ENCODE peak calls at places on chromosomes 6 and 20, in nine cellular contexts. T is mucosa of descending colon; U is breast epithelium; D is uterus; L is CD8-positive, alpha-beta T cell; X is fibroblast of lung; N is GM23248; K is neuronal stem cell; W is pancreas. B is an unnamed sample.

GRCh38 chr6:88165877-88166492 is at the start of gene CNR1:
- DNase-seq in X (peak; percentile 39), N (peak; percentile 61), T (peak; percentile 90), W (peak; percentile 24), K (peak; percentile 60), L (no peak), D (peak; percentile 32), U (no peak), B (peak; percentile 31)

GRCh38 chr20:38109657-38110524 is 55.2 kb downstream of the TGM2 start:
- DNase-seq in K (no peak), U (no peak), T (no peak), D (peak; percentile 82), X (peak; percentile 99), N (peak; percentile 91), W (peak; percentile 51), L (no peak), B (peak; percentile 72)

GRCh38 chr20:63461364-63461763 is 11.1 kb downstream of the KCNQ2 start:
- DNase-seq in T (no peak), U (no peak), K (no peak), D (no peak), L (no peak), X (no peak), W (no peak), N (peak; percentile 29), B (no peak)

GRCh38 chr6:110233769-110234374 is 53.6 kb downstream of the CDC40 start:
- DNase-seq in X (peak; percentile 5), L (no peak), W (no peak), K (no peak), U (no peak), N (peak; percentile 30), T (no peak), D (no peak), B (peak; percentile 29)

GRCh38 chr6:136030131-136030530 is 178.6 kb downstream of the PDE7B start:
- DNase-seq in U (no peak), T (no peak), N (peak; percentile 19), W (no peak), D (no peak), L (no peak), X (no peak), K (no peak), B (no peak)

GRCh38 chr6:153231048-153231635 is 100.1 kb upstream of the RGS17 start:
- DNase-seq in D (no peak), T (peak; percentile 64), X (peak; percentile 30), U (no peak), K (peak; percentile 59), N (peak; percentile 53), W (peak; percentile 66), L (no peak), B (peak; percentile 37)

GRCh38 chr20:53737404-53738038 is 143.9 kb upstream of the ZNF217 start:
- DNase-seq in D (no peak), K (no peak), W (no peak), L (no peak), X (peak; percentile 51), N (peak; percentile 50), T (no peak), U (no peak), B (peak; percentile 40)

GRCh38 chr6:114449659-114450058 is 106.8 kb upstream of the HS3ST5 start:
- DNase-seq in T (no peak), W (no peak), X (no peak), D (no peak), K (no peak), L (no peak), N (no peak), U (no peak), B (no peak)

GRCh38 chr6:150450918-150451317 is 82.1 kb downstream of the IYD start:
- DNase-seq in D (no peak), L (no peak), N (no peak), X (no peak), T (no peak), K (no peak), U (no peak), W (no peak), B (no peak)

GRCh38 chr6:46655803-46656202 is 3.0 kb downstream of the SLC25A27 start:
- DNase-seq in K (no peak), W (no peak), U (no peak), X (no peak), T (peak; percentile 21), L (no peak), D (no peak), N (no peak), B (no peak)

GRCh38 chr6:42176981-42177380 is 3.8 kb downstream of the GUCA1A start:
- DNase-seq in L (no peak), N (no peak), W (no peak), T (no peak), D (no peak), X (no peak), K (no peak), U (no peak), B (no peak)

GRCh38 chr6:37056439-37057127 is 51.1 kb downstream of the FGD2 start:
- DNase-seq in D (no peak), N (peak; percentile 48), T (peak; percentile 17), U (peak; percentile 55), X (peak; percentile 37), W (no peak), K (no peak), L (no peak), B (no peak)

DNA sequence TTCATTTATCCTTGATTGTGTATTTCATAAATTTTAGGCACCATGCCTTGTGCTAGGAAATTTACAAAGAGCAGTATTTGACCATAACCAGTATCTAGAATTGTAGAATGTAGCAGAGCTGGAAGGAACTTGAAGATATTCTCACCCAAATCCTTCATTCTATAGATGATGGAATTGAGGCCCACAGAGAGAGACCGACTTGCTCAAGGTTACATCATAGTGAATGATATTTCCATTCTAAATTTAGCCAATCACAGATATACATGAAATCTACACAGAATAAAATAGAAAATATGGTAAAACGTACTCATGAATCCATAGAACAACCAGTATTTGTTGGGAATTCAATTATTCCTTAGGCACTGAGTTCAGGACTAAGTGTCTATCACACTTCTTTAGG is 10.9 kb upstream of the SGK1 start:
- DNase-seq in W (no peak), T (no peak), K (no peak), D (no peak), U (no peak), N (no peak), X (no peak), L (no peak), B (no peak)
- H3K36me3 ChIP-seq in W (no peaks in the 10 kb centered on the region), T (no peaks in the 10 kb centered on the region), K (no peaks in the 10 kb centered on the region), D (no peaks in the 10 kb centered on the region), U (no peaks in the 10 kb centered on the region), N (no peaks in the 10 kb centered on the region), X (no peaks in the 10 kb centered on the region), L (no peaks in the 10 kb centered on the region), B (no peaks in the 10 kb centered on the region)

GRCh38 chr6:164505425-164505824 is 804.0 kb downstream of the C6orf118 start:
- DNase-seq in U (no peak), D (no peak), X (no peak), N (no peak), W (no peak), T (no peak), L (no peak), K (no peak), B (no peak)
- H3K9me3 ChIP-seq in U (no peaks in the 10 kb centered on the region), D (no peaks in the 10 kb centered on the region), X (no peaks in the 10 kb centered on the region), N (no peaks in the 10 kb centered on the region), W (no peaks in the 10 kb centered on the region), T (peaks cover 32% of the 10 kb centered on the region), L (no peaks in the 10 kb centered on the region), K (no peaks in the 10 kb centered on the region), B (no peaks in the 10 kb centered on the region)

DNA sequence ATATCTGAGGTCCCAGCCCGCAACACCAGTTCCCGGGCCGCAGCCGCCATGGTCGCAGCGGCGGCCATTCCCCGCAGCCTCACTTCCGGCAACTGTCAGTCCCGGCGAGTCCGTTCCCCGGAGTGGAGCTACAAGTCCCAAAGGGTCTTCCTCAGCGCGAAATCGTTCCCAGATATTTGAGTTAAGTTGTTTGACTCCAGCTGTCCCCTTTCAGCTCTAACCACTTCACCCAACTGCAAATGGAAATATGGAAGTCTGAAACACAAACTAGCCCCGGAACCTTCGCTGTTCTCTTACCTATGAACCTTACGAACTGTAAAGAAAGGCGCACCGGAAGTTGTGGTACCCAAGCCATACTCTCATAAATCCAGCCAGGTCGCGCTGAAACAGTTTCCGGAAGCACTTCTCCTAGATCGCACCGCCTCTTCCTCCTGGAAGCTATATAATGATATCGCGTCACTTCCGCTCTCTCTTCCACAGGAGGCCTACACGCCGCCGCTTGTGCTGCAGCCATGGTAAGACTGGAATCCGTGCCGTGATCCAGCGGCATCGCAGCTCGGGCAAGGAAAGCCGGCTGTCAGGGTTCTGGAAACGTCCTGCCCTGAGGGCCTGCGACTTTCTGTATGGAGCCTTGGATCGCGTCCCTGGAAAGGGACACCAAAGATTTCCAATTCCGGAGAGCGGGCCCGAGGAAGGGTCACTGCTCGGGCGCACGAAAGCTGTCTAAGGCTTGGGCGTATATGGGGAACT is at the start of the genes RPS18 and VPS52:
- DNase-seq in N (peak; percentile 99), U (peak; percentile 92), T (peak; percentile 90), D (peak; percentile 91), K (peak; percentile 99), L (peak; percentile 89), W (peak; percentile 95), X (peak; percentile 99), B (peak; percentile 99)
- H3K36me3 ChIP-seq in N (peaks cover 45% of the 10 kb centered on the region), U (peaks cover 9% of the 10 kb centered on the region), T (no peaks in the 10 kb centered on the region), D (no peaks in the 10 kb centered on the region), K (peaks cover 80% of the 10 kb centered on the region), L (peaks cover 42% of the 10 kb centered on the region), W (peaks cover 30% of the 10 kb centered on the region), X (peaks cover 18% of the 10 kb centered on the region), B (peaks cover 12% of the 10 kb centered on the region)

GRCh38 chr6:299050-299980 is 7.0 kb downstream of the DUSP22 start:
- DNase-seq in X (no peak), K (no peak), U (no peak), T (no peak), N (no peak), D (no peak), L (no peak), W (no peak), B (no peak)

GRCh38 chr6:296151-297122 is 4.2 kb downstream of the DUSP22 start:
- DNase-seq in K (no peak), U (no peak), D (no peak), N (peak; percentile 9), X (no peak), W (no peak), L (peak; percentile 32), T (no peak), B (no peak)

GRCh38 chr6:300026-300425 is 7.7 kb downstream of the DUSP22 start:
- DNase-seq in W (no peak), U (no peak), X (no peak), L (no peak), N (no peak), K (no peak), D (no peak), T (no peak), B (no peak)

GRCh38 chr6:297571-298232 is 5.4 kb downstream of the DUSP22 start:
- DNase-seq in K (no peak), X (no peak), T (no peak), L (no peak), N (no peak), D (no peak), U (no peak), W (no peak), B (no peak)

DNA sequence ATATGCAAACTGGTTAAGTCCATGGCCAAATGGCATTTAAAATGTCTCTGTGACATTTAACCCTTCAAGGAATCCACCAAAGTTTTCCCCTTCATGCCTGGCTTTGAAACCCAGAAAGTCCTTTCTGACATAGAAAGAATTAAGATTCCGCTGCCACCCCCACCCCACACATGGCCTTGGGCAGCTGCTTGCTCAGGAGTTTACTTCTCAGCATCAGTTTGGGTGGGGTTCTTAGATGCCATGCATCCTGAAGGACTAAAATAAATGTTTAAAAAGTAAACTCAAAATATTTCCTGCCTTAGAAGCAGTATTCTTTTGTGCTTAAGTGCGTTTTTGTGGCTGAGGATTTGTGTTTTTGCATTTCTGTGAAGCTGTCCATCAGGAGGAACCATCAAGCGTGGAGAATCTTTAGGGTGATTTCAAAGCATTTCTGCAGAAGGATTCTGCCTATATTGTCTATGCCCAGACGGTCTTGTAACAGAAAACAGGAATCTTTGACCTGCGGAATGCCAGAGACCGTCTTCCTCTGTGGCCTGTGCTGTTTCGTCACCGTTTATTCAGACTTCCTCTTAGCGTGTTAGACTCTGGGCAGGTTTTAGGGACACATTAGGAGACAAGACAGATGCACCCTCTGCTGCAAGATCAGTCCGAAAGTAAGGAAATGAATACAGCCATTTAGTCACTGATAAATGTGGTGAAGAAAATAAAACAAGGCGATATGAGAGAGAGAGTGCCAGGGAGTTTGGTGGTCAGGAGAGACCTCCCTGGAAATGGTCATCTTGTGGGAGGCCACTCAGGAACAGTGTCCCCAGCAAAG is 6.2 kb downstream of the DUSP22 start:
- DNase-seq in L (no peak), N (no peak), T (no peak), U (no peak), X (no peak), K (no peak), D (no peak), W (no peak), B (no peak)
- H3K9me3 ChIP-seq in L (no peaks in the 10 kb centered on the region), N (no peaks in the 10 kb centered on the region), T (peaks cover 10% of the 10 kb centered on the region), U (no peaks in the 10 kb centered on the region), X (no peaks in the 10 kb centered on the region), K (peaks cover 38% of the 10 kb centered on the region), D (no peaks in the 10 kb centered on the region), W (no peaks in the 10 kb centered on the region), B (no peaks in the 10 kb centered on the region)

B was measured in small intestine.